ENCODE peak calls at places on chromosomes 3 and 15, in six cellular contexts. X is brain microvascular endothelial cell, J is uterus, P is HCT116, O is psoas muscle, T is neural progenitor cell. W is an unnamed sample.

GRCh38 chr3:124799676-124800075 is 69.4 kb downstream of the UMPS start:
- DNase-seq in T (no peak), O (no peak), X (no peak), P (no peak), J (no peak), W (no peak)

GRCh38 chr3:69033470-69033869 is 18.7 kb downstream of the TMF1 start:
- DNase-seq in X (peak; percentile 84), J (no peak), P (no peak), T (no peak), O (no peak), W (no peak)

GRCh38 chr15:31325432-31325975 is 1.1 kb upstream of the KLF13 start:
- DNase-seq in J (peak; percentile 55), O (peak; percentile 61), X (no peak), P (no peak), T (peak; percentile 52), W (no peak)

GRCh38 chr3:99925584-99925983 is 107.9 kb downstream of the CMSS1 start:
- DNase-seq in P (no peak), X (peak; percentile 53), T (no peak), J (peak; percentile 30), O (no peak), W (peak; percentile 39)

GRCh38 chr15:77622212-77622941 is 10.3 kb downstream of the LINGO1 start:
- DNase-seq in O (no peak), P (no peak), T (no peak), J (no peak), X (no peak), W (no peak)

GRCh38 chr3:188697127-188697526 is 474.6 kb upstream of the TPRG1 start:
- DNase-seq in P (no peak), T (peak; percentile 32), J (no peak), O (no peak), X (no peak), W (no peak)

GRCh38 chr15:77066961-77067690 is 3.8 kb downstream of the TSPAN3 start:
- DNase-seq in T (no peak), P (no peak), X (no peak), J (no peak), O (no peak), W (no peak)

GRCh38 chr3:63199606-63200005 is 78.5 kb upstream of the SYNPR start:
- DNase-seq in O (no peak), J (no peak), X (no peak), T (no peak), P (no peak), W (no peak)

GRCh38 chr3:101567528-101568317 is 6.1 kb downstream of the TRMT10C start:
- DNase-seq in P (no peak), T (no peak), O (no peak), J (no peak), X (no peak), W (peak; percentile 36)

GRCh38 chr3:124845406-124845805 is 41.8 kb downstream of the ITGB5 start:
- DNase-seq in J (peak; percentile 67), P (no peak), T (no peak), O (peak; percentile 53), X (peak; percentile 89), W (no peak)

GRCh38 chr3:142964150-142964498 is 650 bp upstream of the PAQR9 start:
- DNase-seq in O (no peak), P (no peak), T (peak; percentile 51), X (no peak), J (no peak), W (no peak)

GRCh38 chr3:40070816-40071215 is 238.7 kb upstream of the EIF1B start:
- DNase-seq in X (peak; percentile 4), O (no peak), J (no peak), T (no peak), P (no peak), W (no peak)

GRCh38 chr3:69588170-69588569 is 151.1 kb upstream of the MITF start:
- DNase-seq in O (no peak), P (no peak), T (no peak), J (no peak), X (no peak), W (no peak)

GRCh38 chr3:157078131-157078835 is 81.7 kb downstream of the CCNL1 start:
- DNase-seq in P (no peak), O (no peak), J (no peak), X (no peak), T (no peak), W (no peak)

GRCh38 chr15:73647259-73648026 is 14.3 kb upstream of the NPTN start:
- DNase-seq in O (no peak), T (no peak), J (no peak), P (no peak), X (no peak), W (no peak)

GRCh38 chr3:31543375-31543774 is 10.7 kb downstream of the STT3B start:
- DNase-seq in O (no peak), J (no peak), P (no peak), T (no peak), X (no peak), W (no peak)

GRCh38 chr3:175940881-175941280 is 1081.7 kb downstream of the NAALADL2 start:
- DNase-seq in J (no peak), P (no peak), T (peak; percentile 52), O (no peak), X (no peak), W (no peak)

GRCh38 chr3:37693791-37694194 is 167.9 kb upstream of the CTDSPL start:
- DNase-seq in X (no peak), T (no peak), J (no peak), P (no peak), O (no peak), W (no peak)

GRCh38 chr3:100516843-100517242 is 24.4 kb downstream of the TMEM45A start:
- DNase-seq in T (no peak), J (no peak), X (no peak), O (no peak), P (no peak), W (no peak)

GRCh38 chr15:68278345-68279217 is 1.0 kb downstream of the FEM1B start:
- DNase-seq in T (no peak), P (no peak), X (peak; percentile 56), O (no peak), J (no peak), W (no peak)

GRCh38 chr3:136664771-136665170 is 87.4 kb downstream of the STAG1 start:
- DNase-seq in J (no peak), X (no peak), P (no peak), O (no peak), T (no peak), W (no peak)

GRCh38 chr3:132386259-132386658 is 31.0 kb upstream of the DNAJC13 start:
- DNase-seq in X (no peak), J (no peak), T (no peak), P (no peak), O (no peak), W (no peak)

GRCh38 chr15:48800811-48801460 is 9.9 kb downstream of the CEP152 start:
- DNase-seq in X (no peak), P (no peak), J (no peak), O (no peak), T (no peak), W (no peak)

GRCh38 chr3:65928110-65928509 is 110.6 kb downstream of the MAGI1 start:
- DNase-seq in O (no peak), J (no peak), X (no peak), T (no peak), P (no peak), W (no peak)

GRCh38 chr3:98733055-98733777 is 29.9 kb upstream of the ST3GAL6 start:
- DNase-seq in X (no peak), O (peak; percentile 32), T (peak; percentile 67), J (peak; percentile 26), P (no peak), W (no peak)

GRCh38 chr3:46659285-46659684 is 34.2 kb downstream of the ALS2CL start:
- DNase-seq in T (peak; percentile 55), O (no peak), X (no peak), J (no peak), P (no peak), W (no peak)

GRCh38 chr3:46661776-46662766 is 31.4 kb downstream of the ALS2CL start:
- DNase-seq in T (peak; percentile 57), P (no peak), J (no peak), X (no peak), O (no peak), W (no peak)

GRCh38 chr3:46660003-46660402 is 33.5 kb downstream of the ALS2CL start:
- DNase-seq in J (no peak), X (no peak), P (no peak), O (no peak), T (no peak), W (no peak)

GRCh38 chr3:46662771-46663551 is 30.5 kb downstream of the ALS2CL start:
- DNase-seq in O (peak; percentile 67), P (no peak), T (no peak), X (peak; percentile 15), J (peak; percentile 46), W (no peak)

GRCh38 chr3:46660543-46661523 is 32.6 kb downstream of the ALS2CL start:
- DNase-seq in X (no peak), P (no peak), J (no peak), O (no peak), T (no peak), W (no peak)
- TF ChIP-seq CTCF in X (no peak), P (no peak), J (no peak), O (no peak), T (no peak), W (no peak)

GRCh38 chr3:71786551-71786950 is 1.6 kb upstream of the PROK2 start:
- DNase-seq in J (no peak), T (no peak), O (no peak), P (no peak), X (no peak), W (no peak)

GRCh38 chr3:71787851-71788405 is 3.0 kb upstream of the PROK2 start:
- DNase-seq in T (no peak), O (no peak), X (no peak), P (no peak), J (no peak), W (no peak)

GRCh38 chr3:71785594-71786472 is 885 bp upstream of the PROK2 start:
- DNase-seq in T (no peak), P (no peak), J (no peak), O (no peak), X (no peak), W (no peak)

GRCh38 chr3:71784201-71784913 is 591 bp downstream of the PROK2 start:
- DNase-seq in P (no peak), J (no peak), O (no peak), X (no peak), T (peak; percentile 74), W (no peak)

GRCh38 chr3:71784914-71785593 is at the start of gene PROK2:
- DNase-seq in J (no peak), O (peak; percentile 13), X (no peak), P (no peak), T (peak; percentile 76), W (no peak)
- H3K4me3 ChIP-seq in J (no peak within 1 kb of the TSS), O (peak within 1 kb of the TSS; percentile 52), X (no peak within 1 kb of the TSS), P (no peak within 1 kb of the TSS), T (peak within 1 kb of the TSS; percentile 63), W (peak within 1 kb of the TSS; percentile 3)

DNA sequence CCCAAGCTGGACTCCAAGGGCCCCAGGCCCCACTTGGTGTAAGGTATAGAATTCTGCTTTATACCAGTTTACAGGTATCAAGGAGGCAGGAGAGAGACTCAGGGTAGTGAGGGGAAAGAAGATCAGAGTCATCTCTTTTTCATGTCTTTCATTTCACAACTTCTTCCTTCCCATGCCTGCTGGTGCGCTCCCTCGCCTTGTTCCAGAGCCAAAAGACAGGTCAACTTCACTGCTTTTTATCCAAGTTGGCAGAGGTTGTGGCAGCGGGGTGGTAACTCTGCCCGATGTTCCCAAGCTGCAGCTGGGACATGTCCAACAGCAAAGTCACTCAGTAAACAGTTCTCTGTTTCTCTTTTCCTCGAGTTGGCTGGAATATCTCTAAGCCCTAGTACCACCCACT is 86.3 kb upstream of the TCF12 start:
- DNase-seq in J (peak; percentile 53), P (no peak), O (peak; percentile 61), X (no peak), T (no peak), W (no peak)
- H3K27ac ChIP-seq in J (peak overlapping the region; percentile 54), P (no peak overlapping the region), O (peak overlapping the region; percentile 78), X (no peak overlapping the region), T (no peak overlapping the region), W (no peak overlapping the region)

GRCh38 chr3:50466177-50466576 is 37.3 kb downstream of the CACNA2D2 start:
- DNase-seq in J (no peak), O (no peak), X (no peak), P (no peak), T (no peak), W (no peak)
- TF ChIP-seq CTCF in J (no peak), O (no peak), X (no peak), P (no peak), T (no peak), W (no peak)